ENCODE peak calls at places on chromosomes 6 and 20, in four cellular contexts. G is dorsolateral prefrontal cortex, X is fibroblast of mammary gland, A is A549. P is an unnamed sample.

GRCh38 chr6:136754820-136755219 is 37.5 kb downstream of the MAP3K5 start:
- DNase-seq in G (no peak), X (no peak), A (no peak), P (no peak)

GRCh38 chr20:33791959-33792597 is 19.1 kb upstream of the CHMP4B start:
- DNase-seq in G (no peak), X (peak), A (peak), P (no peak)

GRCh38 chr6:82251942-82252341 is 4.4 kb upstream of the IBTK start:
- DNase-seq in G (no peak), X (peak), A (peak), P (no peak)

GRCh38 chr20:62701161-62702007 is 7.3 kb upstream of the NTSR1 start:
- DNase-seq in G (no peak), X (no peak), A (no peak), P (no peak)

GRCh38 chr6:106976270-106976669 is 1.7 kb upstream of the CD24 start:
- DNase-seq in G (no peak), X (no peak), A (no peak), P (no peak)

GRCh38 chr20:24235224-24235735 is 234.1 kb upstream of the SYNDIG1 start:
- DNase-seq in G (no peak), X (no peak), A (no peak), P (no peak)

GRCh38 chr6:147950623-147950987 is 392.0 kb upstream of the SASH1 start:
- DNase-seq in G (no peak), X (peak), A (no peak), P (no peak)

GRCh38 chr6:77450924-77451323 is 12.4 kb downstream of the HTR1B start:
- DNase-seq in G (no peak), X (peak), A (no peak), P (no peak)

GRCh38 chr6:104332407-104332806 is 527.3 kb downstream of the HACE1 start:
- DNase-seq in G (no peak), X (no peak), A (no peak), P (no peak)

GRCh38 chr20:46401478-46401860 is 4.9 kb downstream of the ELMO2 start:
- DNase-seq in G (no peak), X (no peak), A (no peak), P (no peak)

GRCh38 chr6:15978426-15978825 is 150.5 kb upstream of the MYLIP start:
- DNase-seq in G (no peak), X (no peak), A (no peak), P (no peak)

GRCh38 chr6:136571065-136571464 is 20.8 kb upstream of the MAP7 start:
- DNase-seq in G (no peak), X (no peak), A (no peak), P (no peak)

GRCh38 chr6:496649-497048 is 105.1 kb downstream of the IRF4 start:
- DNase-seq in G (no peak), X (no peak), A (no peak), P (no peak)

GRCh38 chr6:135008072-135008940 is 46.3 kb downstream of the HBS1L start:
- DNase-seq in G (no peak), X (no peak), A (no peak), P (no peak)

GRCh38 chr6:16145038-16145437 is 16.2 kb downstream of the MYLIP start:
- DNase-seq in G (no peak), X (no peak), A (no peak), P (no peak)

GRCh38 chr6:11830105-11830504 is 51.5 kb upstream of the ADTRP start:
- DNase-seq in G (no peak), X (no peak), A (no peak), P (no peak)

GRCh38 chr20:9985773-9986172 is 49.0 kb upstream of the ANKEF1 start:
- DNase-seq in G (no peak), X (peak), A (no peak), P (no peak)

GRCh38 chr20:420721-421574 is 12.8 kb downstream of the RBCK1 start:
- DNase-seq in G (no peak), X (no peak), A (peak), P (no peak)

GRCh38 chr6:135941275-135941674 is 89.8 kb downstream of the PDE7B start:
- DNase-seq in G (no peak), X (peak), A (no peak), P (no peak)

GRCh38 chr20:63701051-63701328 is 4.5 kb downstream of the TNFRSF6B start:
- DNase-seq in G (no peak), X (no peak), A (no peak), P (no peak)

GRCh38 chr20:23697947-23698346 is 9.1 kb upstream of the CST4 start:
- DNase-seq in G (no peak), X (no peak), A (no peak), P (no peak)

GRCh38 chr6:149202967-149203366 is 114.5 kb upstream of the TAB2 start:
- DNase-seq in G (no peak), X (no peak), A (no peak), P (no peak)
- H3K4me3 ChIP-seq in G (no peak), X (no peak), A (no peak), P (no peak)

DNA sequence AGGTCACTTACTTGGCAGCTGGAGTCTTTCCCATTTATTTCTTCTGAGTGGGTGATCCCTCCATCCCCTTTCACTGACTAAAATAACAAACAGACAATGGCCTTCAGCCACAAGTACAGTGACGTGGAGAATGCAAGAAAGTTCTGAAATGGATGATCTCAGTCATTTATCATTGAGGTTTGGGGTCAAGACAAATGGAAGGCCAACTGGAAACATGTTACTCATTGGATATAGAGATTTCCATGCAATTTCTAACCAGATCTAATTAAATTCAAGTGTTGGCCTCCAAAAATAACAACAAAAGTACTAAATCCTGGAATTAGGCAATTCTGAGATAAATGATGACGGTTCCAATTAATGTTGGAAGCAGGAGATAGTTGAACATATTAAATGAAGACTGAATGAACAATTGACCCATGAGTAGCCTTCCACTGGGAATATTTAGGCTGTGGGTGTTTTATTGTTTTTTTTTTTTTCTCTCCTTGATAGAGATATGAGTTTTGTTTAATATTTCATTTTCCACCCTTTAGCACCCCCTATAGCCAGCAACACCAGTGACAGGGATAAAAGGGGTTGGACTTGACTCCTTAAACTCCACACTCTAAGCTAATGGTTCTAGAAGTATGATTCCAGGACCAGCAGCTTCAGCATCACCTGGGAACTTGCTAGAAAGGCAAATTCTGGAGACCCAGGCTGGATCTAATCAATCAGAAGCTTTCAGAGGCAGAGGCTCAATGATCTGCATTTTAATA is 112.8 kb downstream of the BCAS1 start:
- DNase-seq in G (no peak), X (peak), A (no peak), P (no peak)
- TF ChIP-seq CTCF in G (no peak), X (peak), A (no peak), P (no peak)

GRCh38 chr20:57707320-57707719 is 2.5 kb downstream of the PMEPA1 start:
- DNase-seq in G (no peak), X (no peak), A (no peak), P (no peak)
- H3K4me3 ChIP-seq in G (peak), X (no peak), A (peak), P (peak)

DNA sequence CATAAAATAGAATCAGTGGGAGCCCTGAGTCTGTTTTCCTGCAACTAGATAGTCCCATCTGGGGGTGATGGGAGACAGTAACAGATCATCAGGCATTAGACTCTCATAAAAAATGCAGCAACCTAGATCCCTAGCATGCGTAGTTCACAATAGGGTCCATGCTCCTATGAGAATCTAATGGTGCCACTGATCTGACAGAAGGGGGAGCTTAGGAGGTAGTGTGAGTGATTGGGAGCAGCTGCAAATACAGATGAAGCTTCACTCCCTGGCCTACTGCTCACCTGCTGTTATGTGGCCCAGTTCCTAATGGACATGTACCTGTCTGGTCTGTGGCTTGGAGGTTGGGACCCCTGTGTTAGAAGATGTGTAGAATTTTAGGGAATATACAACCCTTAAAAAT is 904.5 kb upstream of the EPHA7 start:
- DNase-seq in G (no peak), X (no peak), A (no peak), P (no peak)
- TF ChIP-seq CTCF in G (no peak), X (no peak), A (no peak), P (peak)

GRCh38 chr6:88499845-88500699 is 333.9 kb upstream of the CNR1 start:
- DNase-seq in G (no peak), X (no peak), A (no peak), P (no peak)

GRCh38 chr6:88494401-88495140 is 328.4 kb upstream of the CNR1 start:
- DNase-seq in G (no peak), X (no peak), A (no peak), P (no peak)

GRCh38 chr6:88502391-88502790 is 336.2 kb upstream of the CNR1 start:
- DNase-seq in G (no peak), X (no peak), A (no peak), P (no peak)

GRCh38 chr6:88493717-88494116 is 327.6 kb upstream of the CNR1 start:
- DNase-seq in G (no peak), X (no peak), A (no peak), P (no peak)

GRCh38 chr6:88499436-88499835 is 333.3 kb upstream of the CNR1 start:
- DNase-seq in G (no peak), X (no peak), A (no peak), P (no peak)
- H3K4me3 ChIP-seq in G (no peak), X (no peak), A (no peak), P (no peak)

GRCh38 chr6:32954983-32955802 is 2.3 kb upstream of the HLA-DMA start:
- DNase-seq in G (no peak), X (peak), A (no peak), P (no peak)
- TF ChIP-seq CTCF in G (no peak), X (peak), A (peak), P (peak)

GRCh38 chr6:146770275-146770964 is 171.6 kb downstream of the ADGB start:
- DNase-seq in G (no peak), X (no peak), A (no peak), P (no peak)
- H3K4me3 ChIP-seq in G (no peak), X (no peak), A (no peak), P (no peak)

GRCh38 chr6:6586671-6587526 is 1.6 kb upstream of the LY86 start:
- DNase-seq in G (no peak), X (no peak), A (no peak), P (no peak)

GRCh38 chr6:6588924-6589696 is 590 bp downstream of the LY86 start:
- DNase-seq in G (no peak), X (no peak), A (no peak), P (no peak)

GRCh38 chr6:6586167-6586566 is 2.4 kb upstream of the LY86 start:
- DNase-seq in G (no peak), X (no peak), A (no peak), P (no peak)

GRCh38 chr6:6587696-6588063 is 840 bp upstream of the LY86 start:
- DNase-seq in G (no peak), X (no peak), A (no peak), P (no peak)

DNA sequence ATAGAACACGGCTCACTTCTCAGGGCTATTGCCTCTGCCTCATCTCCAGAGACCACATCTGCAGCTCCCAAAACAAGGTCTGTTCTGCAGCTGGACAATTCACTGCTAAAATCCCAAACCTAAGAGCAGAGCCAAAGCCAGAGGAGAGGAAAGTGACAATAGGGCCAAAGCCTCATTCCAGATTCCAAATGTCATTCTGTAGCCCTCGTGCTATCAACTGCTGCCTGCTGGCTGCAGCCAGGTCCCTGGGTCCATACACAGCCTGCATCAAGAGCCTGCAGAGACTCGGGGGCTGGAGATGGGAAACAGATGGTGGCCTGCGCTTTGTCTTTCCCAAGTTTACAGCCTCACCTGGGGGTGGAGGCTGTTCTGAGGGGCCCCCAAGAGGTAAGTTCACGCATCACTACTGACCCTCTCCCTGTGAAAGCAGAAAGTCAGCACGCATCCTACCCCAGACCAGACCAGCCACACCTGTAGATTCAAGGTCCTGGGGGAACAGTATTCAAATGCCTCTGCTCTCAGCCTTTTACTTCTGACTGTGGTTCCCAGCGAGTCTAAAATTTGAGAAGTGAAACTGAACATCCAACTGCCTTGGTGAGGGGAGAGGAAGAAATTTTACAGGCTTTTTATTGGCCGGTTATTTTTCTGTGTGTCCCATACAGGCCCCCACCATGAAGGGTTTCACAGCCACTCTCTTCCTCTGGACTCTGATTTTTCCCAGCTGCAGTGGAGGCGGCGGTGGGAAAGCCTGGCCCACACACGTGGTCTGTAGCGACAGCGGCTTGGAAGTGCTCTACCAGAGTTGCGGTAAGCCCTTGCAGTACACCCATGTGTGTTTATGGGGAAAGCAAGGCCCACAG is at the start of gene LY86:
- DNase-seq in G (peak), X (no peak), A (no peak), P (no peak)
- TF ChIP-seq CTCF in G (no peak), X (no peak), A (no peak), P (no peak)

DNA sequence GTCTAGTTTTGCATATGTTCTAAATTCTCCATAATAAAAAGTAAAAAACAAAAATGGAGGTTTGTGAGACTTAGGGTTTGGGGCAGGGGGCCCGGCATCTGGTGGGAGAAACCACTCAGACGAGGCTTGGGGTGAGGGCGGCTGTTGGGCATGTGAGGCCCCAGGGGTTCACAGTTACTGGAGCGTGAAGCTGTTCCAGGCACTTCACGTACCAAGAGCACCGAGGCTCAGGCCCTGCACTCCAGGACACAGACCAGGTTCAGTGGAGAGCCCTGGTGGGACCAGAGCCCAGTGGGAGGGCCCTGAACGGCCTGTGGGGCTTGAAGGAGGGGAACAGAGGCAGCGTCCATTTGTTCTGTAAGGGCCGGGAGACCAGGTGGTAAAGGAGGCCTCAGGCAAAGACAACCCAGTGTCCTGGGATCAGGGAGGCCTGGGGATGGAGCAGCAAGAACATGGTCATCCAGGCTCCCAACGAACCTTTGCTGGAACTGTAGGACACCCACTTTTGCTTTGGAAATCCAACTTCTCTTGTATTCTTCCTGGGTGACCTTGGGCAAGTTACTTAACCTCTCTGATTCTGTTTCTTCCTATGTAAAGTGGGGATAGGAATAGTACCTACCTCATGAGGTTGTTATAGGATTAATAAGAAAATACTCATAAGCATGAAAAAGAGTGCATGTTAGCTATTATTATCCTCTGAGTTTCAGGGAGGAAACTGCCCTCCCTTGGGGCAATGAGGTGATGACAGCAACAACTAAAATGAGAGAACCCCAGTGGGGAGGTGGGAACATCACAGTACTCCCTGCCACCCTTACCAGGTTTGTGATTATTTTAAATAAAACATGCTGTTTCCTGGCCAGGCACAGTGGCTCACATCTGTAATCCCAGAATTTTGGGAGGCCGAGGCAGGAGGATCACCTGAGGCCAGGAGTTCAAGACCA is 1.1 kb upstream of the FGD2 start:
- DNase-seq in G (no peak), X (no peak), A (no peak), P (no peak)
- H3K4me3 ChIP-seq in G (no peak), X (no peak), A (no peak), P (no peak)

P was measured in epithelial cell of proximal tubule.